ENCODE peak calls at places on chromosomes 7 and 10, in six cellular contexts. One of them, this sample, is unnamed.

GRCh38 chr7:36607741-36608140 is 116.6 kb downstream of the AOAH start:
- DNase-seq in testis: no peak
- DNase-seq in thoracic aorta: no peak
- DNase-seq in GM20000: no peak
- DNase-seq in fibroblast of lung: no peak
- DNase-seq in endothelial cell: no peak
- DNase-seq in this sample: no peak

GRCh38 chr10:59965899-59966650 is 59.7 kb upstream of the CCDC6 start:
- DNase-seq in testis: no peak
- DNase-seq in thoracic aorta: no peak
- DNase-seq in GM20000: no peak
- DNase-seq in fibroblast of lung: no peak
- DNase-seq in endothelial cell: no peak
- DNase-seq in this sample: no peak

GRCh38 chr10:30392564-30392990 is 41.4 kb upstream of the MAP3K8 start:
- DNase-seq in testis: peak
- DNase-seq in fibroblast of lung: peak
- DNase-seq in endothelial cell: peak
- DNase-seq in GM20000: peak
- DNase-seq in thoracic aorta: peak
- DNase-seq in this sample: peak

GRCh38 chr10:88759366-88760101 is at the start of gene LIPN:
- DNase-seq in fibroblast of lung: no peak
- DNase-seq in testis: no peak
- DNase-seq in thoracic aorta: no peak
- DNase-seq in endothelial cell: no peak
- DNase-seq in GM20000: no peak
- DNase-seq in this sample: peak

GRCh38 chr10:97768322-97769315 is 3.2 kb downstream of the SFRP5 start:
- DNase-seq in testis: no peak
- DNase-seq in GM20000: no peak
- DNase-seq in endothelial cell: no peak
- DNase-seq in fibroblast of lung: no peak
- DNase-seq in thoracic aorta: no peak
- DNase-seq in this sample: no peak

GRCh38 chr7:51346136-51346535 is 29.5 kb upstream of the COBL start:
- DNase-seq in testis: no peak
- DNase-seq in GM20000: no peak
- DNase-seq in endothelial cell: no peak
- DNase-seq in thoracic aorta: no peak
- DNase-seq in fibroblast of lung: no peak
- DNase-seq in this sample: no peak

GRCh38 chr10:36441557-36441956 is 683.8 kb upstream of the ANKRD30A start:
- DNase-seq in fibroblast of lung: no peak
- DNase-seq in endothelial cell: no peak
- DNase-seq in GM20000: no peak
- DNase-seq in thoracic aorta: no peak
- DNase-seq in testis: no peak
- DNase-seq in this sample: no peak

GRCh38 chr10:89426230-89426868 is 12.0 kb downstream of the IFIT5 start:
- DNase-seq in fibroblast of lung: peak
- DNase-seq in GM20000: peak
- DNase-seq in endothelial cell: peak
- DNase-seq in thoracic aorta: no peak
- DNase-seq in testis: no peak
- DNase-seq in this sample: no peak

GRCh38 chr10:25245171-25245570 is 70.4 kb downstream of the GPR158 start:
- DNase-seq in testis: no peak
- DNase-seq in thoracic aorta: no peak
- DNase-seq in endothelial cell: no peak
- DNase-seq in GM20000: no peak
- DNase-seq in fibroblast of lung: no peak
- DNase-seq in this sample: no peak

GRCh38 chr10:96784253-96784652 is 47.8 kb upstream of the LCOR start:
- DNase-seq in thoracic aorta: no peak
- DNase-seq in endothelial cell: no peak
- DNase-seq in GM20000: no peak
- DNase-seq in testis: no peak
- DNase-seq in fibroblast of lung: no peak
- DNase-seq in this sample: no peak

GRCh38 chr10:116732546-116732945 is 9.8 kb downstream of the HSPA12A start:
- DNase-seq in GM20000: no peak
- DNase-seq in testis: no peak
- DNase-seq in thoracic aorta: no peak
- DNase-seq in endothelial cell: no peak
- DNase-seq in fibroblast of lung: no peak
- DNase-seq in this sample: no peak

GRCh38 chr10:11687779-11688447 is 54.3 kb upstream of the ECHDC3 start:
- DNase-seq in endothelial cell: no peak
- DNase-seq in GM20000: no peak
- DNase-seq in testis: no peak
- DNase-seq in thoracic aorta: no peak
- DNase-seq in fibroblast of lung: no peak
- DNase-seq in this sample: no peak

GRCh38 chr7:85554294-85554877 is 367.5 kb upstream of the SEMA3D start:
- DNase-seq in endothelial cell: peak
- DNase-seq in testis: peak
- DNase-seq in fibroblast of lung: peak
- DNase-seq in thoracic aorta: no peak
- DNase-seq in GM20000: peak
- DNase-seq in this sample: no peak

GRCh38 chr10:17954856-17955255 is 3.1 kb downstream of the SLC39A12 start:
- DNase-seq in fibroblast of lung: no peak
- DNase-seq in endothelial cell: no peak
- DNase-seq in GM20000: no peak
- DNase-seq in testis: no peak
- DNase-seq in thoracic aorta: no peak
- DNase-seq in this sample: no peak

GRCh38 chr10:111146025-111146640 is 69.3 kb downstream of the ADRA2A start:
- DNase-seq in testis: peak
- DNase-seq in thoracic aorta: no peak
- DNase-seq in endothelial cell: no peak
- DNase-seq in fibroblast of lung: no peak
- DNase-seq in GM20000: no peak
- DNase-seq in this sample: no peak

GRCh38 chr7:38630720-38631673 is at the start of gene AMPH:
- DNase-seq in testis: peak
- DNase-seq in endothelial cell: peak
- DNase-seq in thoracic aorta: no peak
- DNase-seq in fibroblast of lung: peak
- DNase-seq in GM20000: peak
- DNase-seq in this sample: peak

GRCh38 chr7:8128457-8129322 is 133.3 kb downstream of the ICA1 start:
- DNase-seq in testis: no peak
- DNase-seq in endothelial cell: no peak
- DNase-seq in GM20000: no peak
- DNase-seq in thoracic aorta: no peak
- DNase-seq in fibroblast of lung: no peak
- DNase-seq in this sample: no peak

GRCh38 chr7:76089865-76090495 is 42.1 kb downstream of the MDH2 start:
- DNase-seq in endothelial cell: no peak
- DNase-seq in fibroblast of lung: no peak
- DNase-seq in thoracic aorta: no peak
- DNase-seq in testis: no peak
- DNase-seq in GM20000: no peak
- DNase-seq in this sample: no peak

GRCh38 chr10:8325417-8325980 is 271.0 kb downstream of the GATA3 start:
- DNase-seq in endothelial cell: no peak
- DNase-seq in thoracic aorta: no peak
- DNase-seq in fibroblast of lung: no peak
- DNase-seq in testis: no peak
- DNase-seq in GM20000: no peak
- DNase-seq in this sample: no peak

GRCh38 chr10:8331387-8331786 is 276.9 kb downstream of the GATA3 start:
- DNase-seq in testis: no peak
- DNase-seq in GM20000: no peak
- DNase-seq in thoracic aorta: no peak
- DNase-seq in endothelial cell: no peak
- DNase-seq in fibroblast of lung: no peak
- DNase-seq in this sample: no peak

GRCh38 chr10:8325015-8325414 is 270.5 kb downstream of the GATA3 start:
- DNase-seq in fibroblast of lung: no peak
- DNase-seq in GM20000: no peak
- DNase-seq in testis: no peak
- DNase-seq in endothelial cell: no peak
- DNase-seq in thoracic aorta: no peak
- DNase-seq in this sample: no peak

GRCh38 chr10:8323443-8324054 is 269.1 kb downstream of the GATA3 start:
- DNase-seq in fibroblast of lung: no peak
- DNase-seq in endothelial cell: no peak
- DNase-seq in thoracic aorta: no peak
- DNase-seq in GM20000: no peak
- DNase-seq in testis: no peak
- DNase-seq in this sample: no peak

GRCh38 chr10:8326702-8327423 is 272.4 kb downstream of the GATA3 start:
- DNase-seq in GM20000: no peak
- DNase-seq in endothelial cell: no peak
- DNase-seq in testis: no peak
- DNase-seq in fibroblast of lung: no peak
- DNase-seq in thoracic aorta: no peak
- DNase-seq in this sample: no peak
- TF ChIP-seq CTCF in GM20000: no peak
- TF ChIP-seq CTCF in endothelial cell: no peak
- TF ChIP-seq CTCF in testis: no peak
- TF ChIP-seq CTCF in fibroblast of lung: no peak
- TF ChIP-seq CTCF in thoracic aorta: no peak
- TF ChIP-seq CTCF in this sample: no peak

GRCh38 chr7:22460363-22460988 is 39.5 kb downstream of the STEAP1B start:
- DNase-seq in testis: no peak
- DNase-seq in GM20000: no peak
- DNase-seq in endothelial cell: no peak
- DNase-seq in fibroblast of lung: no peak
- DNase-seq in thoracic aorta: no peak
- DNase-seq in this sample: no peak
- TF ChIP-seq CTCF in testis: no peak
- TF ChIP-seq CTCF in GM20000: no peak
- TF ChIP-seq CTCF in endothelial cell: no peak
- TF ChIP-seq CTCF in fibroblast of lung: no peak
- TF ChIP-seq CTCF in thoracic aorta: no peak
- TF ChIP-seq CTCF in this sample: no peak

GRCh38 chr10:91519899-91520514 is 109.9 kb downstream of the HECTD2 start:
- DNase-seq in GM20000: no peak
- DNase-seq in fibroblast of lung: no peak
- DNase-seq in thoracic aorta: no peak
- DNase-seq in testis: no peak
- DNase-seq in endothelial cell: no peak
- DNase-seq in this sample: no peak

GRCh38 chr10:91517394-91517793 is 107.2 kb downstream of the HECTD2 start:
- DNase-seq in fibroblast of lung: no peak
- DNase-seq in testis: no peak
- DNase-seq in GM20000: no peak
- DNase-seq in endothelial cell: no peak
- DNase-seq in thoracic aorta: no peak
- DNase-seq in this sample: no peak

GRCh38 chr10:91525939-91526712 is 106.7 kb downstream of the PPP1R3C start:
- DNase-seq in fibroblast of lung: peak
- DNase-seq in thoracic aorta: no peak
- DNase-seq in GM20000: no peak
- DNase-seq in endothelial cell: no peak
- DNase-seq in testis: no peak
- DNase-seq in this sample: no peak

GRCh38 chr10:91520657-91521056 is 110.5 kb downstream of the HECTD2 start:
- DNase-seq in fibroblast of lung: no peak
- DNase-seq in GM20000: no peak
- DNase-seq in thoracic aorta: no peak
- DNase-seq in endothelial cell: no peak
- DNase-seq in testis: peak
- DNase-seq in this sample: peak

DNA sequence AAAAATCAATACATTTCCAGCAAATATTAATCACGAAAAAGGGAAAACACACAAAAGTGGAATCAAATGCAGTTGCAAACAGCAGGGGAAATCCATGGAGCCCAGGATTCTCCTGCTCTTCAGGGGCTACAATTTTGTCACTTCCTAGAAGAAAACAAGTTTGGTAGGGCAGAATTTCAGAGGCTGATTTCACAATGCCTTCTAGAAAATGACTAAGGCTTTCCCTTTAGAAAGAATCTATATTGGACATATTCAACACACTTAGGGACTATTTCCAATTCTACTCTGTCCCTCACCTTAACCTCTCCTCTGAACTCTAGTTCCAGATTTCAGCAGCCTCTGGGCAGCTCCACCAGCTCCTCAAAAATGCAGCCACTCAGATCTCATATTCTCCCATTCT is 111.3 kb downstream of the HECTD2 start:
- DNase-seq in thoracic aorta: no peak
- DNase-seq in GM20000: no peak
- DNase-seq in endothelial cell: no peak
- DNase-seq in testis: no peak
- DNase-seq in fibroblast of lung: peak
- DNase-seq in this sample: no peak
- TF ChIP-seq CTCF in thoracic aorta: no peak
- TF ChIP-seq CTCF in GM20000: no peak
- TF ChIP-seq CTCF in endothelial cell: no peak
- TF ChIP-seq CTCF in testis: no peak
- TF ChIP-seq CTCF in fibroblast of lung: no peak
- TF ChIP-seq CTCF in this sample: no peak

GRCh38 chr7:102451371-102452054 is 13.2 kb downstream of the ALKBH4 start:
- DNase-seq in thoracic aorta: no peak
- DNase-seq in endothelial cell: no peak
- DNase-seq in testis: no peak
- DNase-seq in fibroblast of lung: no peak
- DNase-seq in GM20000: no peak
- DNase-seq in this sample: no peak
- TF ChIP-seq CTCF in thoracic aorta: no peak
- TF ChIP-seq CTCF in endothelial cell: no peak
- TF ChIP-seq CTCF in testis: no peak
- TF ChIP-seq CTCF in fibroblast of lung: no peak
- TF ChIP-seq CTCF in GM20000: no peak
- TF ChIP-seq CTCF in this sample: no peak

DNA sequence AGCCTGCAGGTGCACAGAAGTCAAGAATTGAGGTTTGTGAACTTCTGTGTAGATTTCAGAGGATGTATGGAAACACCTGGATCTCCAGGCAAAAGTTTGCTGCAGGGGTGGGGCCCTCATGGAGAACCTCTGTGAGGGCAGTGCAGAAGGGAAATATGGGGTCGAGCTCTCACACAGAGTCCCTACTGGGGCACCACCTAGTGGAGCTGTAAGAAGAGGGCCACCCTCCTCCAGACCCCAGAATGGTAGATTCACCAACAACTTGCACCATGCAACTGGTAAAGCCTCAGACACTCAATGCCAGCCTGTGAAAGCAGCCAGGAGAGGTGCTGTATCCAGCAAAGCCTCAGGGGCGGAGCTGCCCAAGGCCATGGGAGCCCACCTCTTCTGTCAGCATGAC is 205.8 kb downstream of the CCSER2 start:
- DNase-seq in GM20000: no peak
- DNase-seq in thoracic aorta: no peak
- DNase-seq in fibroblast of lung: no peak
- DNase-seq in endothelial cell: no peak
- DNase-seq in testis: no peak
- DNase-seq in this sample: no peak
- TF ChIP-seq CTCF in GM20000: no peak
- TF ChIP-seq CTCF in thoracic aorta: no peak
- TF ChIP-seq CTCF in fibroblast of lung: peak
- TF ChIP-seq CTCF in endothelial cell: no peak
- TF ChIP-seq CTCF in testis: no peak
- TF ChIP-seq CTCF in this sample: no peak